ENCODE peak calls at places on chromosomes 3 and 15, in four cellular contexts. P is neural crest cell, K is nephron progenitor cell, X is fibroblast of pulmonary artery. F is an unnamed sample.

GRCh38 chr3:154758109-154758868 is 321.8 kb upstream of the MME start:
- DNase-seq in P (no peak), K (no peak), X (peak), F (no peak)

GRCh38 chr3:161957467-161957866 is 460.9 kb downstream of the OTOL1 start:
- DNase-seq in P (no peak), K (no peak), X (no peak), F (no peak)

GRCh38 chr3:7144696-7145308 is 283.9 kb downstream of the GRM7 start:
- DNase-seq in P (peak), K (peak), X (peak), F (peak)

GRCh38 chr3:189308594-189308993 is 136.8 kb downstream of the TPRG1 start:
- DNase-seq in P (no peak), K (no peak), X (no peak), F (no peak)

GRCh38 chr3:164498917-164499316 is 579.4 kb downstream of the SI start:
- DNase-seq in P (no peak), K (no peak), X (no peak), F (no peak)

GRCh38 chr3:66138336-66139234 is 82.2 kb upstream of the SLC25A26 start:
- DNase-seq in P (peak), K (peak), X (peak), F (peak)

GRCh38 chr15:82298520-82298919 is 35.9 kb downstream of the SAXO2 start:
- DNase-seq in P (no peak), K (no peak), X (no peak), F (no peak)

GRCh38 chr3:23254875-23255274 is 51.7 kb downstream of the UBE2E2 start:
- DNase-seq in P (no peak), K (no peak), X (no peak), F (no peak)

GRCh38 chr3:126961791-126962461 is 21.0 kb upstream of the PLXNA1 start:
- DNase-seq in P (no peak), K (no peak), X (no peak), F (no peak)

GRCh38 chr3:160941885-160942494 is 163.2 kb downstream of the B3GALNT1 start:
- DNase-seq in P (peak), K (peak), X (peak), F (peak)

GRCh38 chr15:23645379-23646164 is 2.1 kb downstream of the MAGEL2 start:
- DNase-seq in P (peak), K (peak), X (no peak), F (no peak)

GRCh38 chr3:24854748-24855147 is 360.1 kb upstream of the THRB start:
- DNase-seq in P (no peak), K (no peak), X (no peak), F (no peak)

GRCh38 chr3:20052851-20053250 is 12.6 kb downstream of the KAT2B start:
- DNase-seq in P (no peak), K (no peak), X (no peak), F (no peak)

GRCh38 chr3:119669906-119670570 is 7.2 kb downstream of the COX17 start:
- DNase-seq in P (no peak), K (no peak), X (peak), F (no peak)

GRCh38 chr3:14376348-14377043 is 25.9 kb upstream of the SLC6A6 start:
- DNase-seq in P (no peak), K (no peak), X (no peak), F (no peak)

GRCh38 chr3:12974819-12975218 is 98.4 kb downstream of the IQSEC1 start:
- DNase-seq in P (no peak), K (no peak), X (no peak), F (no peak)

GRCh38 chr15:29101491-29101890 is 168.1 kb downstream of the NSMCE3 start:
- DNase-seq in P (no peak), K (no peak), X (no peak), F (no peak)

GRCh38 chr3:21621396-21621695 is 129.7 kb downstream of the ZNF385D start:
- DNase-seq in P (no peak), K (no peak), X (peak), F (no peak)

GRCh38 chr3:50204804-50205718 is at the start of gene SLC38A3:
- DNase-seq in P (peak), K (peak), X (no peak), F (no peak)

GRCh38 chr3:128727996-128728395 is 2.0 kb downstream of the RAB7A start:
- DNase-seq in P (no peak), K (no peak), X (no peak), F (no peak)

GRCh38 chr3:60657972-60658371 is 593.3 kb downstream of the FHIT start:
- DNase-seq in P (no peak), K (no peak), X (no peak), F (peak)

GRCh38 chr3:181230258-181230657 is 240.7 kb upstream of the DNAJC19 start:
- DNase-seq in P (no peak), K (no peak), X (no peak), F (no peak)

GRCh38 chr3:4843619-4844018 is 135.6 kb upstream of the BHLHE40 start:
- DNase-seq in P (no peak), K (no peak), X (no peak), F (no peak)

GRCh38 chr15:61621146-61621545 is 392.0 kb upstream of the RORA start:
- DNase-seq in P (peak), K (peak), X (peak), F (peak)

GRCh38 chr3:60652829-60653228 is 598.4 kb downstream of the FHIT start:
- DNase-seq in P (no peak), K (no peak), X (no peak), F (peak)

GRCh38 chr3:97232635-97233034 is 418.2 kb downstream of the EPHA6 start:
- DNase-seq in P (no peak), K (no peak), X (no peak), F (no peak)

GRCh38 chr3:160562952-160563351 is 2.4 kb downstream of the KPNA4 start:
- DNase-seq in P (no peak), K (no peak), X (no peak), F (no peak)

GRCh38 chr15:69253156-69253555 is 45.6 kb upstream of the PAQR5 start:
- DNase-seq in P (no peak), K (no peak), X (peak), F (no peak)

GRCh38 chr15:69648775-69649735 is 196.4 kb downstream of the RPLP1 start:
- DNase-seq in P (no peak), K (no peak), X (no peak), F (no peak)

GRCh38 chr3:66800941-66801545 is 197.1 kb upstream of the KBTBD8 start:
- DNase-seq in P (no peak), K (no peak), X (no peak), F (no peak)

DNA sequence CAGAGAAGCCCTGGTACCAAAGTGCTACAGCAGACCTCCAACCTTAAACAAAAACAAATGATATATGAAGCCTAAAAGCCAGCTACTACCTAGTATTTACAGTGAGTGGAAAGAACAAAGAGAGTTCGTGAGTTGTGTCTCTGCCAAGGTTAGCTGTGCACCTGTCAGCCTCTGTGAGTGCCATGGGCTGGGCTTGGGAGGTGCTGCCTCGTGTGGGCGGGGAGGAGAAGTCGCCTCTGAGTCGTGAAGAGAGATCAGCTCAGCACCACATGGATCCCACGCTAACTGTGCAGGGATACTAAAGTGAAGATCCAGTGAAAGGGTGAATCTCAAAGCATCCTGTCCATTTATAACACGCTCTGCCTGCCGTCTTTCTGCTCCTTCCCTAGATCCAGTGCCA is 101.9 kb downstream of the CHDH start:
- DNase-seq in P (no peak), K (no peak), X (no peak), F (no peak)
- TF ChIP-seq CTCF in P (no peak), K (no peak), X (no peak), F (no peak)

DNA sequence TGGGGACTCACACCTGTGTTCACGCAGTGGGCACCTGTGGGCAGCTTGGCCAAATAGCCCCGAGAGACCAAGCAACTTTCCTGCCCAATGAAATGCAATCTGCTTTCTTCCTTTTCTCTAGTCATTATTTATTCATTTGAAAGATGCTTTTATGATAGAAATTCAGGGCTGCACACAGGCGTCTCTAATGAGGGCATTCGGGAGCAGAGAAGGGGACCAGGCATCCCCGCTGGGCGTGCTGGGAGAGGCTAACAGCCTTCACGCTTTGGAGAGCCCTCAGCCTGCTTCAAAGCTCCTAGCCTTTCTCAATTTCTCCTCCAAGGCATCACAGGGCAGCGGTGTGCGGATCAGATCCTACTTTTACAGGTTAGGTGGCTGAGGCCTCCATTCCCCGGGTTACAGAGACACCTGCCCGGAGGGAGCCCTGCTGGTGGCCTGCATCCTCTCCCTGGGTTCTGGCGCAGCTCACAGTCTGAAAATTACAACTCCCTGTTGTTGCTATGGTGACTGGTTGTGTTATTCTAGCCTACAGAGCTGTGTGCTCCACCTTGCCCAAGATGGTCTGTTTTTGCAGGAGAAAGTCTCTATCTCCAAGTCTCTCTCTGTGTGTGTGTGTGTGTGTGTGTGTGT is 21.8 kb upstream of the KLF13 start:
- DNase-seq in P (no peak), K (no peak), X (no peak), F (peak)
- TF ChIP-seq CTCF in P (no peak), K (no peak), X (no peak), F (no peak)

DNA sequence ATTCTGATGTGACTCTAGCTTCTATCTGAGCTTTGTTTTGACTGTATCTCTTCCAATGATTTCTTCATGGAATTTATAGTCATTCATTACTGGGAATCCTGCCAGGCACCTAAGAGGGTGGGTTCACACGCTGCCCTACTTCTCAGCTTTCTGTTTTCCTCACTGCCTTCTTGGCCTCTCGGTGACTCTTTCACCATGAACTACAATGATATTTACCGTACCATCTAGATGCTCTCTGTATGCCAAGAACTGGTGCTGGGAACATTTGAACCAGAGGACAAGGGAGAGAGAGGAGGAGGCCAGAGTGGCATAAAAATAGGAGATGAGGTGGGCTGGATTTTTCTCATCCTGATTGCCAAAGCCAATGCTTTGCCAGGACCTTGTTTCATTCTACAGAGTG is 280.0 kb upstream of the P2RY1 start:
- DNase-seq in P (no peak), K (no peak), X (peak), F (no peak)
- TF ChIP-seq CTCF in P (no peak), K (no peak), X (no peak), F (no peak)

DNA sequence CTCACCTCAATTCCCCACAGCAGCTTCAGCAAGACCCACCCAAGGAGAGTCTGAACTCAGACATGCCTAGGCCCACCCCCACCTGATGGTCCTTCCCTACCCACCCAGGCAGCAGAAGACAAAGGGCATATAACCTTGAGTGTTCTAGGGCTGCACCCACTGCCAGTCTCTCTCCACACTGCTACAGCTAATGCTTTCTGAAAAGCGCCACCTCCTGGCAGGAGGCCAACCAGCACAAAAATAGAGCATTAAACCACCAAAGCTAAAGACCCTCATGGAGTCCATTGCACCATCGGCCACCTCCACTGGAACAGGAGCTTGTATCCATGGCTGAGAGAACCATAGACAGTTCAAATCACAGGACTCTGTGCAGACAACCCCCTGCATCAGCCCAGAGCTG is 11.3 kb upstream of the RPL39L start:
- DNase-seq in P (peak), K (no peak), X (no peak), F (peak)
- TF ChIP-seq CTCF in P (peak), K (no peak), X (no peak), F (peak)

GRCh38 chr3:183188895-183189462 is 26.4 kb upstream of the LAMP3 start:
- DNase-seq in P (peak), K (peak), X (peak), F (peak)
- TF ChIP-seq CTCF in P (peak), K (peak), X (peak), F (peak)

GRCh38 chr3:140128217-140129137 is 193.5 kb downstream of the CLSTN2 start:
- DNase-seq in P (peak), K (peak), X (peak), F (peak)
- TF ChIP-seq CTCF in P (peak), K (peak), X (peak), F (peak)